ENCODE peak calls at places on chromosomes 5 and 9, in eight cellular contexts. W, Q, M, F, E, U, H and P are unnamed samples.

GRCh38 chr9:135480942-135481315 is 1.3 kb downstream of the PPP1R26 start:
- DNase-seq in W (no peak), Q (no peak), M (no peak), F (no peak), E (no peak), U (no peak), H (no peak), P (no peak)

GRCh38 chr9:135156525-135157510 is 69.3 kb downstream of the OLFM1 start:
- DNase-seq in W (peak; percentile 53), Q (no peak), M (no peak), F (peak; percentile 75), E (peak; percentile 18), U (no peak), H (peak; percentile 34), P (peak; percentile 92)

GRCh38 chr9:73137286-73137899 is 14.3 kb upstream of the ANXA1 start:
- DNase-seq in W (peak; percentile 88), Q (no peak), M (no peak), F (no peak), E (no peak), U (no peak), H (no peak), P (peak; percentile 27)

GRCh38 chr9:133807037-133807436 is 68.9 kb upstream of the SARDH start:
- DNase-seq in W (no peak), Q (no peak), M (no peak), F (no peak), E (no peak), U (no peak), H (no peak), P (no peak)

GRCh38 chr9:136977223-136978072 is at the start of gene PTGDS:
- DNase-seq in W (no peak), Q (no peak), M (no peak), F (no peak), E (no peak), U (no peak), H (no peak), P (peak; percentile 53)

GRCh38 chr5:139808481-139809330 is 13.1 kb downstream of the PSD2 start:
- DNase-seq in W (no peak), Q (peak; percentile 58), M (no peak), F (peak; percentile 27), E (peak; percentile 39), U (no peak), H (peak; percentile 48), P (peak; percentile 77)

GRCh38 chr9:98009926-98010325 is 26.8 kb downstream of the ANP32B start:
- DNase-seq in W (no peak), Q (peak; percentile 42), M (no peak), F (no peak), E (peak; percentile 70), U (no peak), H (no peak), P (no peak)

GRCh38 chr5:1429066-1429465 is 16.2 kb downstream of the SLC6A3 start:
- DNase-seq in W (no peak), Q (no peak), M (no peak), F (no peak), E (no peak), U (no peak), H (no peak), P (no peak)

GRCh38 chr5:134749415-134749814 is 9.2 kb upstream of the DDX46 start:
- DNase-seq in W (no peak), Q (no peak), M (no peak), F (no peak), E (no peak), U (no peak), H (no peak), P (peak; percentile 49)

GRCh38 chr9:122186301-122186700 is 26.6 kb downstream of the MORN5 start:
- DNase-seq in W (no peak), Q (no peak), M (no peak), F (no peak), E (no peak), U (peak; percentile 20), H (no peak), P (peak; percentile 21)

GRCh38 chr5:139062910-139063663 is 135.1 kb downstream of the SIL1 start:
- DNase-seq in W (no peak), Q (no peak), M (no peak), F (no peak), E (no peak), U (no peak), H (no peak), P (no peak)

GRCh38 chr5:32692066-32692746 is 18.9 kb upstream of the NPR3 start:
- DNase-seq in W (no peak), Q (no peak), M (no peak), F (no peak), E (no peak), U (no peak), H (no peak), P (no peak)

GRCh38 chr5:63963080-63963735 is 963 bp upstream of the HTR1A start:
- DNase-seq in W (peak; percentile 68), Q (peak; percentile 92), M (no peak), F (peak; percentile 77), E (peak; percentile 45), U (peak; percentile 10), H (peak; percentile 75), P (peak; percentile 95)

GRCh38 chr9:85931495-85931894 is 9.5 kb upstream of the NAA35 start:
- DNase-seq in W (no peak), Q (no peak), M (no peak), F (no peak), E (no peak), U (no peak), H (no peak), P (no peak)

GRCh38 chr5:143161893-143162520 is 241.5 kb downstream of the NR3C1 start:
- DNase-seq in W (peak; percentile 37), Q (no peak), M (no peak), F (no peak), E (peak; percentile 32), U (no peak), H (no peak), P (no peak)

GRCh38 chr5:180797256-180798192 is 5.1 kb downstream of the MGAT1 start:
- DNase-seq in W (no peak), Q (no peak), M (no peak), F (no peak), E (no peak), U (no peak), H (no peak), P (no peak)

GRCh38 chr9:134993416-134993815 is 75.7 kb upstream of the FCN1 start:
- DNase-seq in W (no peak), Q (no peak), M (no peak), F (peak; percentile 4), E (no peak), U (no peak), H (no peak), P (no peak)

GRCh38 chr5:154162475-154163217 is 27.9 kb upstream of the GALNT10 start:
- DNase-seq in W (no peak), Q (no peak), M (no peak), F (no peak), E (no peak), U (no peak), H (no peak), P (no peak)

GRCh38 chr5:1115123-1115815 is 3.4 kb upstream of the SLC12A7 start:
- DNase-seq in W (no peak), Q (no peak), M (no peak), F (no peak), E (no peak), U (no peak), H (no peak), P (no peak)

GRCh38 chr9:126510564-126510963 is 103.2 kb upstream of the LMX1B start:
- DNase-seq in W (no peak), Q (no peak), M (no peak), F (no peak), E (no peak), U (no peak), H (no peak), P (no peak)

GRCh38 chr9:89457376-89457855 is 40.5 kb downstream of the SEMA4D start:
- DNase-seq in W (no peak), Q (no peak), M (no peak), F (no peak), E (no peak), U (no peak), H (no peak), P (no peak)

GRCh38 chr9:123291736-123292135 is 23.4 kb upstream of the STRBP start:
- DNase-seq in W (no peak), Q (no peak), M (no peak), F (no peak), E (no peak), U (no peak), H (no peak), P (no peak)

GRCh38 chr5:143248822-143249579 is 154.5 kb downstream of the NR3C1 start:
- DNase-seq in W (peak; percentile 68), Q (no peak), M (no peak), F (no peak), E (peak; percentile 75), U (no peak), H (no peak), P (no peak)

GRCh38 chr5:84986688-84987087 is 602.0 kb upstream of the EDIL3 start:
- DNase-seq in W (no peak), Q (no peak), M (no peak), F (no peak), E (no peak), U (no peak), H (no peak), P (no peak)

GRCh38 chr5:140403613-140404012 is 2.0 kb downstream of the ANKHD1 start:
- DNase-seq in W (no peak), Q (no peak), M (no peak), F (no peak), E (no peak), U (no peak), H (no peak), P (no peak)

GRCh38 chr5:124692324-124692723 is 54.1 kb downstream of the ZNF608 start:
- DNase-seq in W (no peak), Q (no peak), M (no peak), F (no peak), E (no peak), U (no peak), H (no peak), P (no peak)

GRCh38 chr9:108569624-108570023 is 286.2 kb downstream of the ACTL7B start:
- DNase-seq in W (peak; percentile 40), Q (no peak), M (no peak), F (no peak), E (peak; percentile 78), U (no peak), H (no peak), P (no peak)

GRCh38 chr9:4090491-4090890 is 209.4 kb downstream of the GLIS3 start:
- DNase-seq in W (peak; percentile 31), Q (no peak), M (no peak), F (no peak), E (no peak), U (no peak), H (no peak), P (no peak)

GRCh38 chr9:69324549-69325401 is at the start of gene ENTREP1:
- DNase-seq in W (peak; percentile 51), Q (no peak), M (no peak), F (peak; percentile 81), E (peak; percentile 67), U (peak; percentile 51), H (no peak), P (peak; percentile 70)

GRCh38 chr5:5416733-5417132 is 5.7 kb upstream of the ICE1 start:
- DNase-seq in W (no peak), Q (no peak), M (no peak), F (no peak), E (peak; percentile 68), U (no peak), H (no peak), P (no peak)